ENCODE peak calls at places on chromosomes 3 and 15, in four cellular contexts. One of them, this sample, is unnamed.

GRCh38 chr15:52331490-52332240 is 36.1 kb upstream of the MYO5C start:
- DNase-seq in HepG2: peak
- DNase-seq in K562: no peak
- DNase-seq in SK-N-SH: peak
- DNase-seq in this sample: no peak

GRCh38 chr15:101520395-101520794 is 30.9 kb upstream of the PCSK6 start:
- DNase-seq in HepG2: no peak
- DNase-seq in SK-N-SH: peak
- DNase-seq in K562: no peak
- DNase-seq in this sample: no peak

GRCh38 chr3:119240101-119240581 is 537 bp downstream of the B4GALT4 start:
- DNase-seq in HepG2: peak
- DNase-seq in K562: peak
- DNase-seq in SK-N-SH: no peak
- DNase-seq in this sample: no peak

GRCh38 chr15:27574541-27575054 is 524.5 kb downstream of the OCA2 start:
- DNase-seq in HepG2: no peak
- DNase-seq in K562: no peak
- DNase-seq in SK-N-SH: no peak
- DNase-seq in this sample: no peak

GRCh38 chr3:13008114-13008995 is 64.9 kb downstream of the IQSEC1 start:
- DNase-seq in K562: no peak
- DNase-seq in HepG2: no peak
- DNase-seq in SK-N-SH: no peak
- DNase-seq in this sample: no peak

GRCh38 chr15:82045179-82045891 is 483 bp downstream of the MEX3B start:
- DNase-seq in K562: no peak
- DNase-seq in SK-N-SH: peak
- DNase-seq in HepG2: no peak
- DNase-seq in this sample: no peak

GRCh38 chr3:38147434-38147833 is 9.0 kb downstream of the MYD88 start:
- DNase-seq in HepG2: no peak
- DNase-seq in SK-N-SH: no peak
- DNase-seq in K562: no peak
- DNase-seq in this sample: peak

GRCh38 chr3:16329792-16330061 is 64.7 kb downstream of the OXNAD1 start:
- DNase-seq in K562: no peak
- DNase-seq in HepG2: no peak
- DNase-seq in SK-N-SH: peak
- DNase-seq in this sample: no peak

GRCh38 chr15:41648770-41649169 is 11.4 kb upstream of the MGA start:
- DNase-seq in SK-N-SH: no peak
- DNase-seq in K562: no peak
- DNase-seq in HepG2: no peak
- DNase-seq in this sample: no peak

GRCh38 chr3:169104972-169105371 is 558.5 kb downstream of the MECOM start:
- DNase-seq in K562: no peak
- DNase-seq in SK-N-SH: no peak
- DNase-seq in HepG2: peak
- DNase-seq in this sample: no peak

GRCh38 chr15:51917493-51917892 is 54.1 kb downstream of the LEO1 start:
- DNase-seq in HepG2: peak
- DNase-seq in SK-N-SH: peak
- DNase-seq in K562: peak
- DNase-seq in this sample: peak

GRCh38 chr3:67481126-67481525 is 173.3 kb downstream of the SUCLG2 start:
- DNase-seq in SK-N-SH: no peak
- DNase-seq in HepG2: no peak
- DNase-seq in K562: no peak
- DNase-seq in this sample: no peak

GRCh38 chr15:63718590-63719035 is 115.1 kb downstream of the HERC1 start:
- DNase-seq in HepG2: peak
- DNase-seq in SK-N-SH: no peak
- DNase-seq in K562: no peak
- DNase-seq in this sample: no peak

GRCh38 chr15:68354923-68355322 is 77.0 kb downstream of the ITGA11 start:
- DNase-seq in K562: peak
- DNase-seq in SK-N-SH: no peak
- DNase-seq in HepG2: peak
- DNase-seq in this sample: no peak

GRCh38 chr15:69394556-69395282 is 19.4 kb upstream of the KIF23 start:
- DNase-seq in SK-N-SH: peak
- DNase-seq in HepG2: peak
- DNase-seq in K562: peak
- DNase-seq in this sample: peak

GRCh38 chr3:192408721-192409151 is 318.6 kb downstream of the FGF12 start:
- DNase-seq in K562: no peak
- DNase-seq in HepG2: no peak
- DNase-seq in SK-N-SH: peak
- DNase-seq in this sample: no peak

GRCh38 chr15:63826513-63826912 is 7.2 kb downstream of the HERC1 start:
- DNase-seq in K562: no peak
- DNase-seq in HepG2: no peak
- DNase-seq in SK-N-SH: no peak
- DNase-seq in this sample: no peak

GRCh38 chr15:52196891-52197290 is 5.7 kb upstream of the GNB5 start:
- DNase-seq in SK-N-SH: no peak
- DNase-seq in HepG2: no peak
- DNase-seq in K562: no peak
- DNase-seq in this sample: no peak

GRCh38 chr3:112980080-112980479 is 5.2 kb upstream of the CD200R1 start:
- DNase-seq in K562: no peak
- DNase-seq in SK-N-SH: no peak
- DNase-seq in HepG2: peak
- DNase-seq in this sample: no peak

GRCh38 chr15:49145651-49146609 is 9.5 kb downstream of the COPS2 start:
- DNase-seq in HepG2: peak
- DNase-seq in K562: no peak
- DNase-seq in SK-N-SH: peak
- DNase-seq in this sample: peak

GRCh38 chr15:98581715-98582114 is 66.6 kb upstream of the IGF1R start:
- DNase-seq in HepG2: no peak
- DNase-seq in SK-N-SH: no peak
- DNase-seq in K562: no peak
- DNase-seq in this sample: no peak

GRCh38 chr3:170751083-170751893 is 118.7 kb downstream of the RPL22L1 start:
- DNase-seq in K562: no peak
- DNase-seq in HepG2: no peak
- DNase-seq in SK-N-SH: no peak
- DNase-seq in this sample: no peak

GRCh38 chr3:124700880-124701684 is 29.2 kb upstream of the UMPS start:
- DNase-seq in HepG2: peak
- DNase-seq in K562: no peak
- DNase-seq in SK-N-SH: no peak
- DNase-seq in this sample: no peak

GRCh38 chr15:97030251-97030650 is 699.8 kb downstream of the NR2F2 start:
- DNase-seq in K562: no peak
- DNase-seq in SK-N-SH: no peak
- DNase-seq in HepG2: no peak
- DNase-seq in this sample: no peak

DNA sequence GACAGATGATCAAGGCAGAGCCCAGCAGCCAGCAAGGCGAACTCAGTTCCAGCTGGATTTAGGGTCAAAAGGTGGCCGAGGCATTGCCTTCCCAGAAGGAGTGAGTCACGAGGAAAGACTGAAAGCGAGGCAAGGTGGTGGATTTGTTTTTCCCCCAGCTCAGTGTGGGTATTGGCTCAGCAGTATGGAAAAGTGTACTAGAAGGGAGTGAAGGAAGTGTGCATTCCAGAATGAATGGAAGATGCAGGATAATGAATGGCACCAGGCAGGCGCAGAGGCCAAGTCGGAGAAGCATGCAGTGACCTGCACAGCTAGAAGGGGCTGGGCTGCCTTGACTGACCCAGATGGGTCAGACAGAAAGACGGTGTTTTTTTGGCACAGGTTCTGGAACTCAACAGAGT is 46.3 kb downstream of the FOXP1 start:
- DNase-seq in K562: no peak
- DNase-seq in HepG2: no peak
- DNase-seq in SK-N-SH: no peak
- DNase-seq in this sample: no peak
- TF ChIP-seq POLR2AphosphoS5 in K562: no peak
- TF ChIP-seq POLR2AphosphoS5 in HepG2: no peak
- TF ChIP-seq POLR2AphosphoS5 in SK-N-SH: peak
- TF ChIP-seq POLR2AphosphoS5 in this sample: no peak

GRCh38 chr3:156293566-156293965 is 173.2 kb downstream of the KCNAB1 start:
- DNase-seq in HepG2: no peak
- DNase-seq in SK-N-SH: no peak
- DNase-seq in K562: no peak
- DNase-seq in this sample: no peak

GRCh38 chr3:156285626-156286025 is 165.2 kb downstream of the KCNAB1 start:
- DNase-seq in SK-N-SH: no peak
- DNase-seq in HepG2: no peak
- DNase-seq in K562: no peak
- DNase-seq in this sample: no peak

GRCh38 chr3:156290917-156291268 is 170.5 kb downstream of the KCNAB1 start:
- DNase-seq in HepG2: no peak
- DNase-seq in SK-N-SH: no peak
- DNase-seq in K562: no peak
- DNase-seq in this sample: no peak

GRCh38 chr3:156291269-156292123 is 171.1 kb downstream of the KCNAB1 start:
- DNase-seq in HepG2: no peak
- DNase-seq in SK-N-SH: peak
- DNase-seq in K562: no peak
- DNase-seq in this sample: peak
- TF ChIP-seq REST in HepG2: no peak
- TF ChIP-seq REST in SK-N-SH: no peak
- TF ChIP-seq REST in K562: no peak
- TF ChIP-seq REST in this sample: no peak

GRCh38 chr3:40871411-40871810 is 327.9 kb upstream of the CTNNB1 start:
- DNase-seq in SK-N-SH: no peak
- DNase-seq in K562: no peak
- DNase-seq in HepG2: peak
- DNase-seq in this sample: no peak

GRCh38 chr3:40869013-40869412 is 330.3 kb upstream of the CTNNB1 start:
- DNase-seq in SK-N-SH: no peak
- DNase-seq in K562: no peak
- DNase-seq in HepG2: no peak
- DNase-seq in this sample: no peak

GRCh38 chr3:40872562-40872961 is 326.7 kb upstream of the CTNNB1 start:
- DNase-seq in HepG2: no peak
- DNase-seq in SK-N-SH: no peak
- DNase-seq in K562: no peak
- DNase-seq in this sample: no peak

GRCh38 chr3:40867826-40868225 is 331.5 kb upstream of the CTNNB1 start:
- DNase-seq in HepG2: no peak
- DNase-seq in K562: no peak
- DNase-seq in SK-N-SH: no peak
- DNase-seq in this sample: no peak

GRCh38 chr3:40869939-40870338 is 329.4 kb upstream of the CTNNB1 start:
- DNase-seq in SK-N-SH: no peak
- DNase-seq in HepG2: no peak
- DNase-seq in K562: no peak
- DNase-seq in this sample: no peak
- TF ChIP-seq GABPA in SK-N-SH: no peak
- TF ChIP-seq GABPA in HepG2: no peak
- TF ChIP-seq GABPA in K562: no peak
- TF ChIP-seq GABPA in this sample: no peak

DNA sequence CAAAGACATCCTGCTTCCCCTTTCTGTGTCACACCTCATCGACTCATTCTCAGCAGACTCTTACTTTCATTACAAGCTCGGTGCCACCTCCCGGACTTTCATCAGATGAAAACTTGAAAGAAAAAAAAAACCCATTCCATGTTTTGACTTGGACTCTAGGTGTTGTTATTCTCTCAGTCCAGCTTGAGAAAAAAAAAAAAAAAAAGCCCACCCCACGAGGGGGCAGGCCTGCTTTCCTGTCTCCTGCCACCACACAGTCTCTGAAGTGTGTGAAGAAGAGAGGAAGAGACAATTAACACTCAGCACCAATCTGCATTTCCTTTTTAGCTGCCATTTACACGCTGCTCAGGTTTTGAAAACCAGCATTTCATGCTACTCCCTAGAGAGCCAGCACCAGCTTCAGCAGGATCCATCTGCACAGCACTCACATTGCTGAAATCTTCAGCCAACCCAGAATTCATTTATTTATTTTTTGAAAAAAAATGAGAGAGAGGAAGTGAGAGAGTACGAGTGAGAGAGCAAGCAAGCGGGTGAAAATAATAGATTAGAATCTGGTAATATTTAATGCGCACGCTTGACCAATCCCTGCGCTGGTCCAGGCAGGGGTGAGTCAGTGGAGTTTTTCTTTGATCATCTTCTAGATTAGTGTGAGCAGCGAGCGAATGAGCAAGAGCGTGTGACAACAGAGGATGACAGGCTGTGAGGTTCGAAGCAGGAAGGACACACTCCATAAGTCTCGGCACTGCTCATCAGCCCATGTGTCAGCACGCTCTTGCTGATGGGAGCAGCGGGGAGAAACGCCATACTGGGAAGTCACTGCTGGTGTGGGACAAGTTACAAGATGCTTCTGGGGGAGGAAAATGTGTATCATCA is 23.5 kb downstream of the ZNF80 start:
- DNase-seq in K562: no peak
- DNase-seq in SK-N-SH: peak
- DNase-seq in HepG2: no peak
- DNase-seq in this sample: peak
- TF ChIP-seq POLR2AphosphoS5 in K562: no peak
- TF ChIP-seq POLR2AphosphoS5 in SK-N-SH: no peak
- TF ChIP-seq POLR2AphosphoS5 in HepG2: no peak
- TF ChIP-seq POLR2AphosphoS5 in this sample: no peak

GRCh38 chr3:50195501-50196252 is 4.3 kb downstream of the GNAT1 start:
- DNase-seq in K562: no peak
- DNase-seq in HepG2: peak
- DNase-seq in SK-N-SH: no peak
- DNase-seq in this sample: no peak
- TF ChIP-seq REST in K562: no peak
- TF ChIP-seq REST in HepG2: no peak
- TF ChIP-seq REST in SK-N-SH: no peak
- TF ChIP-seq REST in this sample: no peak

GRCh38 chr3:39644176-39644575 is 165.2 kb upstream of the MYRIP start:
- DNase-seq in HepG2: no peak
- DNase-seq in K562: no peak
- DNase-seq in SK-N-SH: no peak
- DNase-seq in this sample: no peak
- TF ChIP-seq GABPA in HepG2: no peak
- TF ChIP-seq GABPA in K562: no peak
- TF ChIP-seq GABPA in SK-N-SH: no peak
- TF ChIP-seq GABPA in this sample: no peak

GRCh38 chr3:64685331-64685799 is 2.4 kb downstream of the ADAMTS9 start:
- DNase-seq in HepG2: no peak
- DNase-seq in SK-N-SH: peak
- DNase-seq in K562: no peak
- DNase-seq in this sample: no peak

GRCh38 chr3:64687381-64687780 is 419 bp downstream of the ADAMTS9 start:
- DNase-seq in HepG2: no peak
- DNase-seq in SK-N-SH: peak
- DNase-seq in K562: no peak
- DNase-seq in this sample: no peak

GRCh38 chr3:64686446-64686908 is 1.3 kb downstream of the ADAMTS9 start:
- DNase-seq in HepG2: peak
- DNase-seq in SK-N-SH: peak
- DNase-seq in K562: no peak
- DNase-seq in this sample: no peak

GRCh38 chr3:64685800-64686445 is 1.9 kb downstream of the ADAMTS9 start:
- DNase-seq in HepG2: peak
- DNase-seq in K562: peak
- DNase-seq in SK-N-SH: peak
- DNase-seq in this sample: no peak

GRCh38 chr3:64684715-64685261 is 3.0 kb downstream of the ADAMTS9 start:
- DNase-seq in K562: no peak
- DNase-seq in SK-N-SH: peak
- DNase-seq in HepG2: no peak
- DNase-seq in this sample: no peak
- TF ChIP-seq POLR2AphosphoS5 in K562: no peak
- TF ChIP-seq POLR2AphosphoS5 in SK-N-SH: no peak
- TF ChIP-seq POLR2AphosphoS5 in HepG2: no peak
- TF ChIP-seq POLR2AphosphoS5 in this sample: no peak

This sample was measured in HL-60.